ENCODE peak calls at places on chromosomes 12 and 14, in seven cellular contexts. O is ascending aorta, H is colonic mucosa, K is transverse colon, J is cardiac muscle cell, S is mesenchymal stem cell, C is Peyer's patch. Z is an unnamed sample.
A peak's percentile ranks its signal among the peaks of the same experiment; 100 is the strongest.

GRCh38 chr12:78898416-78898815 is 33.8 kb downstream of the SYT1 start:
- DNase-seq in J (peak; percentile 56), O (no peak), S (no peak), H (no peak), C (no peak), K (no peak), Z (no peak)

GRCh38 chr12:92139634-92140555 is 5.8 kb downstream of the BTG1 start:
- DNase-seq in H (no peak), J (no peak), C (no peak), S (no peak), K (no peak), O (no peak), Z (no peak)

GRCh38 chr12:104944252-104944651 is 13.8 kb downstream of the SLC41A2 start:
- DNase-seq in J (no peak), K (no peak), H (no peak), C (no peak), O (no peak), S (no peak), Z (no peak)

GRCh38 chr12:7374423-7375144 is 69.4 kb downstream of the CD163L1 start:
- DNase-seq in H (peak; percentile 40), C (no peak), S (peak; percentile 11), K (peak; percentile 42), J (peak; percentile 4), O (no peak), Z (no peak)

GRCh38 chr12:47553266-47553665 is 152.6 kb downstream of the RPAP3 start:
- DNase-seq in O (no peak), K (no peak), H (no peak), C (no peak), S (no peak), J (no peak), Z (no peak)

GRCh38 chr14:91511014-91511466 is 930 bp upstream of the PPP4R3A start:
- DNase-seq in O (no peak), H (no peak), J (no peak), K (no peak), C (no peak), S (no peak), Z (no peak)

GRCh38 chr12:1644523-1645438 is 15.8 kb downstream of the WNT5B start:
- DNase-seq in H (peak; percentile 69), J (peak; percentile 83), O (peak; percentile 75), K (peak; percentile 68), S (no peak), C (no peak), Z (peak; percentile 59)

GRCh38 chr12:130098301-130099005 is 63.8 kb upstream of the FZD10 start:
- DNase-seq in J (no peak), K (no peak), O (no peak), H (no peak), S (no peak), C (no peak), Z (no peak)

GRCh38 chr12:7693793-7694192 is 1.8 kb downstream of the GDF3 start:
- DNase-seq in O (no peak), J (no peak), S (no peak), C (no peak), K (no peak), H (no peak), Z (no peak)

GRCh38 chr14:61167642-61168041 is 113.5 kb downstream of the TMEM30B start:
- DNase-seq in H (no peak), C (no peak), J (no peak), S (no peak), O (no peak), K (no peak), Z (no peak)

GRCh38 chr12:51753980-51754675 is 94.4 kb downstream of the FIGNL2 start:
- DNase-seq in S (no peak), C (no peak), O (no peak), H (no peak), J (no peak), K (no peak), Z (no peak)

GRCh38 chr12:65902504-65902903 is 78.2 kb downstream of the HMGA2 start:
- DNase-seq in J (peak; percentile 57), K (no peak), S (peak; percentile 40), C (no peak), O (no peak), H (no peak), Z (no peak)

GRCh38 chr12:79689041-79689476 is 1.7 kb downstream of the PAWR start:
- DNase-seq in S (no peak), J (no peak), C (no peak), K (no peak), O (no peak), H (no peak), Z (no peak)

GRCh38 chr12:107533218-107533617 is 152.4 kb upstream of the PWP1 start:
- DNase-seq in H (no peak), S (no peak), O (no peak), C (no peak), J (no peak), K (no peak), Z (no peak)

GRCh38 chr12:98440165-98440581 is 75.2 kb upstream of the TMPO start:
- DNase-seq in S (peak; percentile 95), O (peak; percentile 85), H (peak; percentile 42), K (no peak), J (peak; percentile 99), C (no peak), Z (peak; percentile 9)

GRCh38 chr14:89343356-89343755 is 73.7 kb downstream of the FOXN3 start:
- DNase-seq in J (no peak), O (no peak), C (no peak), S (no peak), K (no peak), H (no peak), Z (no peak)

GRCh38 chr12:47717443-47718193 is 7.7 kb downstream of the ENDOU start:
- DNase-seq in S (peak; percentile 88), C (peak; percentile 32), J (peak; percentile 93), O (peak; percentile 94), H (peak; percentile 82), K (peak; percentile 83), Z (peak; percentile 65)

GRCh38 chr12:96301732-96302131 is 98.5 kb downstream of the CDK17 start:
- DNase-seq in C (no peak), K (no peak), O (no peak), J (no peak), H (no peak), S (no peak), Z (no peak)

GRCh38 chr12:96302706-96303310 is 97.4 kb downstream of the CDK17 start:
- DNase-seq in C (no peak), J (no peak), H (no peak), S (no peak), K (no peak), O (no peak), Z (no peak)

GRCh38 chr12:96297504-96297903 is 102.7 kb downstream of the CDK17 start:
- DNase-seq in H (no peak), O (no peak), S (no peak), K (no peak), J (no peak), C (no peak), Z (no peak)

GRCh38 chr12:96303656-96304055 is 96.6 kb downstream of the CDK17 start:
- DNase-seq in O (no peak), K (no peak), H (no peak), S (peak; percentile 7), J (peak; percentile 14), C (no peak), Z (no peak)

DNA sequence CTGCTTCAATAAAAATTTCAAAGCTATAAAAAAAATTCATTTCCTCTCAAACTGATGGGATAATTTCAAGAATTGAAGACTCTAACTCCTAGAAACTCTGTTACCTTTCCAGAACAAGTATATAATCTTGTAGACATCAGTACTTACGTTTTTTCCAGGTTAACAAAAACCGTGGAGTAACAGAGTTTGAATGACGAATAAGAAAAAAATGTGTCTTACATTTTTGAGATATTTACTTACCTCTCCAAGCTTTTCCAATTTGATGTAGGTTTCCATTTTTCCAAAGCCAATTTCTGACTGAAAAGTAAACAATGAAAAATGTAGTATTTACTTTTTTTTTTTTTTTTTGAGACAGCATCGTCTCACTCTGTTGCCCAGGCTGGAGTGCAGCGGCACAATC is 100.2 kb downstream of the CDK17 start:
- DNase-seq in J (no peak), C (no peak), H (no peak), O (no peak), K (no peak), S (no peak), Z (no peak)
- H3K27ac ChIP-seq in J (no peak overlapping the region), C (no peak overlapping the region), H (no peak overlapping the region), O (no peak overlapping the region), K (no peak overlapping the region), S (no peak overlapping the region), Z (no peak overlapping the region)

DNA sequence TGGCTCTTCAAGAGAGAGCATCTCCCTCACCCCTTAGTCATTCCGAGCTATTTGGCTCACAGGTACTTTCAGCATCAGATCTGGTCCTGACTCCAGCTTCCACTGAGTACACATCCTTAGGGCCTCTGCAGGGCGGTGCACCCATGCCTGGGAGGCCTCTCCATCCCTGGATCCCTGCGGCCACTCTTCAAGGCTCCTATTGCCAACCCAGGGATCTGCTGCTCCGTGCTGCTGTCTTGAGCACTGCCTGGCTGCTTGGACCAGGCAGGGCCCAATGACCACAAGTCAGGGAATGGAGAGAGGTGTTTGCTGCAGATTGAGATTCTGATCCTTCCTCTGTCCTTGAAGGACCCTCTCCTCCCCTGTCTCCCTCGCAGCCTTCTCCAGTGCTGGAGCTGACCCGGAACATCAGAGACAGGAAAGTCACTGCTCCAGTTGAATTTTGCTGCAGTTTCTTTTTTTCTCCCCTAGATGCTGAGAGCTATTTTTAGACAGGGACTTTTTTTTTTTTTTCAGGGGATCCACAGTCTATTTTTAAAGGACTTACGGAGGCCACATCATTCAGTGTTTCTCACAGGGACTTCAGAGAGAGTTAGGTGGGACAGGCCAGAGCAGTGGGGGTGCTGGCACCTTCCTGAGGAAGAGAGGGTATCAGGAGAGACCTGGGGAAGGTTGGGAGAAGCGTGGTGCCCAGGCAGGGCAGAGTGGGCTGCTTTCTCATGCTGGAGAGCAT is 50.1 kb upstream of the KCNA1 start:
- DNase-seq in K (no peak), O (no peak), J (no peak), C (no peak), S (peak; percentile 6), H (no peak), Z (no peak)
- H3K27ac ChIP-seq in K (no peak overlapping the region), O (no peak overlapping the region), J (peak overlapping the region; percentile 57), C (no peak overlapping the region), S (no peak overlapping the region), H (no peak overlapping the region), Z (no peak overlapping the region)

GRCh38 chr14:69713976-69714716 is 52.8 kb upstream of the SRSF5 start:
- DNase-seq in J (no peak), H (peak; percentile 69), O (no peak), C (no peak), K (peak; percentile 32), S (no peak), Z (no peak)
- H3K27ac ChIP-seq in J (peak overlapping the region; percentile 89), H (peak overlapping the region; percentile 65), O (no peak overlapping the region), C (no peak overlapping the region), K (peak overlapping the region; percentile 73), S (no peak overlapping the region), Z (no peak overlapping the region)

DNA sequence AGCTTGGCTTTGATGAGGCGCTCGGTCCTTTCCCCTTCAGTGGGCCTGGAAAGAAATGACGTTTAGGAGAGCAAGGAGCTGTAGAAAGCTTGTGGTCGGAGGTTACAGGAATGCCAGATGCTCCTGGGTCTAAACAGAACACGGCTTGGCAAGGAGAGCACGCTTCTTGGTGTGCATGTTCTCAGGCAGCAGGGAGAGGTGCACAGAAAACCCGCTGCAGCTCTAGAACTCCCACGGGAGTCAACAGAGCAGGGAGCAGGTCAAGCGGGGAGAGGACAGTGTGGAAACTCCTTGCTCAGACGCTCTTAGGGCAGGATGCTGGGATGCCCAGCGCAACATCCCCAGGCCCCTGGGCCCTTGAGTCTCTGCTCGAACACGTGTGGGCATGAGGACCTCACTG is 51.0 kb downstream of the SSH1 start:
- DNase-seq in J (peak; percentile 46), O (no peak), K (no peak), C (no peak), H (no peak), S (peak; percentile 75), Z (no peak)
- H3K27ac ChIP-seq in J (peak overlapping the region; percentile 97), O (peak overlapping the region; percentile 95), K (peak overlapping the region; percentile 89), C (no peak overlapping the region), H (no peak overlapping the region), S (peak overlapping the region; percentile 63), Z (no peak overlapping the region)

Z was measured in caudate nucleus.